ENCODE peak calls at places on chromosomes 3 and 15, in seven cellular contexts. Y, N, S, L, A, C and O are unnamed samples.

GRCh38 chr3:140349938-140350337 is 327.9 kb upstream of the TRIM42 start:
- DNase-seq in Y (no peak), N (no peak), S (no peak), L (no peak), A (no peak), C (no peak), O (no peak)

GRCh38 chr3:131602011-131602779 is 99.4 kb upstream of the MRPL3 start:
- DNase-seq in Y (no peak), N (no peak), S (no peak), L (no peak), A (no peak), C (no peak), O (no peak)

GRCh38 chr3:172550347-172550943 is 27.2 kb upstream of the TNFSF10 start:
- DNase-seq in Y (peak; percentile 98), N (no peak), S (no peak), L (peak; percentile 96), A (no peak), C (no peak), O (peak; percentile 89)

GRCh38 chr3:88302003-88302393 is 152.2 kb downstream of the C3orf38 start:
- DNase-seq in Y (no peak), N (no peak), S (no peak), L (no peak), A (no peak), C (no peak), O (no peak)

GRCh38 chr3:144771401-144771870 is 799.8 kb downstream of the DIPK2A start:
- DNase-seq in Y (no peak), N (no peak), S (no peak), L (no peak), A (no peak), C (no peak), O (no peak)

GRCh38 chr3:139111392-139112229 is 66.9 kb upstream of the PRR23C start:
- DNase-seq in Y (peak; percentile 35), N (peak; percentile 47), S (peak; percentile 55), L (peak; percentile 27), A (no peak), C (peak; percentile 51), O (peak; percentile 30)

GRCh38 chr15:52783191-52783829 is 6.8 kb downstream of the ONECUT1 start:
- DNase-seq in Y (no peak), N (no peak), S (no peak), L (no peak), A (no peak), C (peak; percentile 85), O (no peak)

GRCh38 chr3:61356678-61357077 is 105.4 kb upstream of the FHIT start:
- DNase-seq in Y (no peak), N (no peak), S (no peak), L (no peak), A (no peak), C (no peak), O (no peak)

GRCh38 chr3:143637133-143637532 is 211.1 kb downstream of the SLC9A9 start:
- DNase-seq in Y (no peak), N (no peak), S (no peak), L (no peak), A (no peak), C (no peak), O (no peak)

GRCh38 chr3:116154389-116154788 is 290.9 kb downstream of the LSAMP start:
- DNase-seq in Y (no peak), N (no peak), S (no peak), L (no peak), A (no peak), C (no peak), O (no peak)

GRCh38 chr3:32366638-32367368 is 24.9 kb upstream of the CMTM7 start:
- DNase-seq in Y (peak; percentile 33), N (no peak), S (no peak), L (peak; percentile 22), A (no peak), C (no peak), O (no peak)

GRCh38 chr3:52570076-52570475 is 33.7 kb downstream of the UQCC5 start:
- DNase-seq in Y (no peak), N (no peak), S (no peak), L (peak; percentile 57), A (no peak), C (no peak), O (no peak)

GRCh38 chr3:29503969-29504368 is 223.1 kb downstream of the RBMS3 start:
- DNase-seq in Y (no peak), N (no peak), S (peak; percentile 52), L (no peak), A (no peak), C (no peak), O (no peak)

GRCh38 chr15:57231559-57231958 is 144.7 kb upstream of the CGNL1 start:
- DNase-seq in Y (no peak), N (no peak), S (no peak), L (no peak), A (no peak), C (no peak), O (no peak)

GRCh38 chr3:174398761-174399160 is 460.4 kb upstream of the NAALADL2 start:
- DNase-seq in Y (no peak), N (no peak), S (no peak), L (peak; percentile 6), A (no peak), C (no peak), O (no peak)

GRCh38 chr3:127796045-127796720 is 26.1 kb downstream of the MGLL start:
- DNase-seq in Y (no peak), N (no peak), S (no peak), L (no peak), A (no peak), C (no peak), O (no peak)

GRCh38 chr15:74441248-74441939 is 7.6 kb upstream of the SEMA7A start:
- DNase-seq in Y (no peak), N (no peak), S (no peak), L (no peak), A (no peak), C (no peak), O (no peak)

GRCh38 chr3:42292009-42292408 is 26.0 kb upstream of the CCK start:
- DNase-seq in Y (no peak), N (no peak), S (no peak), L (no peak), A (no peak), C (no peak), O (no peak)

DNA sequence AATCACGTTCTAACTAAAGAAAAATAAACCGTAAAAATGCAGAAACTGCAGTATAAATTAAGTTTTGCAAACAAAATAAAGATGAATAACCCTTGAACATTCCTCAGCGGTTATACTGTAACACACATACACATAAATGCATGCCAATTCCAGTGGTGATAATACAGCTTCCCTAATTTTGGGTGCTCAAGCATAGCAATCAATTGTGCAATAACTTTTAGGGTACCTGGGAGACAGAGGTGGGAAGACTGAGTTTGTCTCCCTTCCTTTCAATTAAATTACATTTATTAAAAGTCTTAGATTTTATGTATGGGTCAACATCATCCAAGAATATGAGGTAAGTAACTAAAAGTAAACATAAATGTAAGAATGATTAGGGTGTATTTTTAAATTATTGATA is 71.8 kb downstream of the SETD2 start:
- DNase-seq in Y (no peak), N (no peak), S (no peak), L (no peak), A (no peak), C (no peak), O (no peak)
- H3K36me3 ChIP-seq in Y (peaks cover 14% of the 10 kb centered on the region), N (peaks cover 97% of the 10 kb centered on the region), S (no peaks in the 10 kb centered on the region), L (peaks cover 23% of the 10 kb centered on the region), A (peaks cover 26% of the 10 kb centered on the region), C (peaks cover 2% of the 10 kb centered on the region), O (peaks cover 60% of the 10 kb centered on the region)

GRCh38 chr15:68789041-68789920 is 31.4 kb downstream of the ANP32A start:
- DNase-seq in Y (peak; percentile 16), N (no peak), S (no peak), L (no peak), A (no peak), C (no peak), O (no peak)
- H3K27ac ChIP-seq in Y (no peak overlapping the region), N (peak overlapping the region; percentile 81), S (no peak overlapping the region), L (no peak overlapping the region), A (peak overlapping the region; percentile 45), C (no peak overlapping the region), O (no peak overlapping the region)

DNA sequence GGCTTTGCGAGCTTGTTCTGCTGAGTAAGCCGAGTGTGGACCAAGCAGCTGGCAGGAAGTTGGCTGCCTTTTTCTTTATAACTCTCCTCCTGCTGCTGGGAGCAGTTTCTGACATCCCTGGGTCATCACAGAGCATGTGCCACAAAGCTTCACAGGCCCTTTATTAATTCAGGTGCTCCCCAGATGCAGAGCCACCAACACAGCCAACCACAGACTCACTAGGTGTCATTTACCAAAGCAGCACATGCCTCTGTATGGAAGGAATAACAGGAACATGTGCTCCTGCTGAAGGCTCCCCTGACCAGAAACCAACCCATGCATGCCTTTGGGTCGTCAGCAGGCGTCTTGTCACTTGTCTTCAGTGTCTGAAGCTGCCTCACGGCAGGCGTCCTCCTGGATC is 152.5 kb downstream of the ADAMTS17 start:
- DNase-seq in Y (no peak), N (no peak), S (no peak), L (no peak), A (peak; percentile 17), C (no peak), O (no peak)
- H3K36me3 ChIP-seq in Y (no peaks in the 10 kb centered on the region), N (no peaks in the 10 kb centered on the region), S (no peaks in the 10 kb centered on the region), L (no peaks in the 10 kb centered on the region), A (no peaks in the 10 kb centered on the region), C (no peaks in the 10 kb centered on the region), O (no peaks in the 10 kb centered on the region)

GRCh38 chr3:71484452-71484851 is 99.1 kb downstream of the FOXP1 start:
- DNase-seq in Y (no peak), N (no peak), S (no peak), L (no peak), A (no peak), C (no peak), O (no peak)
- H3K27ac ChIP-seq in Y (no peak overlapping the region), N (no peak overlapping the region), S (no peak overlapping the region), L (no peak overlapping the region), A (no peak overlapping the region), C (no peak overlapping the region), O (no peak overlapping the region)

GRCh38 chr3:183844606-183845005 is 19.2 kb upstream of the MAP6D1 start:
- DNase-seq in Y (peak; percentile 75), N (no peak), S (no peak), L (peak; percentile 81), A (no peak), C (no peak), O (no peak)

GRCh38 chr3:183837390-183837789 is 12.0 kb upstream of the MAP6D1 start:
- DNase-seq in Y (no peak), N (no peak), S (no peak), L (no peak), A (no peak), C (no peak), O (no peak)

GRCh38 chr3:183837894-183838293 is 12.5 kb upstream of the MAP6D1 start:
- DNase-seq in Y (no peak), N (no peak), S (no peak), L (no peak), A (no peak), C (no peak), O (no peak)

GRCh38 chr3:183845090-183845489 is 19.7 kb upstream of the MAP6D1 start:
- DNase-seq in Y (peak; percentile 48), N (no peak), S (no peak), L (no peak), A (no peak), C (no peak), O (no peak)

GRCh38 chr3:183839751-183840150 is 14.4 kb upstream of the MAP6D1 start:
- DNase-seq in Y (no peak), N (no peak), S (no peak), L (no peak), A (no peak), C (no peak), O (no peak)
- H3K36me3 ChIP-seq in Y (peaks cover 21% of the 10 kb centered on the region), N (peaks cover 96% of the 10 kb centered on the region), S (no peaks in the 10 kb centered on the region), L (peaks cover 25% of the 10 kb centered on the region), A (peaks cover 25% of the 10 kb centered on the region), C (peaks cover 13% of the 10 kb centered on the region), O (peaks cover 33% of the 10 kb centered on the region)